ENCODE peak calls at places on chromosome 19, in five cellular contexts. P is ascending aorta, G is brain microvascular endothelial cell, O is neural progenitor cell, M is breast epithelium. E is an unnamed sample.

GRCh38 chr19:46698395-46699321 is 18.3 kb downstream of the PRKD2 start:
- DNase-seq in M (no peak), P (no peak), O (no peak), G (no peak), E (no peak)

GRCh38 chr19:57664269-57665127 is 4.2 kb upstream of the ZSCAN4 start:
- DNase-seq in O (peak), P (peak), G (peak), M (no peak), E (no peak)

GRCh38 chr19:48500830-48501445 is 10.7 kb downstream of the LMTK3 start:
- DNase-seq in P (no peak), G (no peak), O (no peak), M (no peak), E (no peak)

GRCh38 chr19:49327878-49328544 is 3.0 kb upstream of the SLC6A16 start:
- DNase-seq in P (peak), M (no peak), G (peak), O (peak), E (no peak)

GRCh38 chr19:2129486-2129885 is 21.9 kb downstream of the AP3D1 start:
- DNase-seq in P (no peak), O (no peak), M (no peak), G (no peak), E (no peak)

GRCh38 chr19:4183967-4184717 is 1.7 kb downstream of the ANKRD24 start:
- DNase-seq in G (no peak), M (no peak), P (no peak), O (peak), E (no peak)

GRCh38 chr19:29285878-29286277 is 72.9 kb upstream of the UQCRFS1 start:
- DNase-seq in G (no peak), M (no peak), P (no peak), O (peak), E (no peak)

GRCh38 chr19:3506384-3507340 is 551 bp downstream of the FZR1 start:
- DNase-seq in G (peak), M (peak), P (peak), O (peak), E (no peak)

GRCh38 chr19:55119053-55119452 is 1.6 kb upstream of the PPP1R12C start:
- DNase-seq in P (no peak), O (no peak), M (no peak), G (no peak), E (no peak)

GRCh38 chr19:4506449-4507149 is 11.7 kb downstream of the PLIN4 start:
- DNase-seq in P (no peak), O (no peak), M (no peak), G (peak), E (no peak)

GRCh38 chr19:3736106-3736724 is 25.3 kb downstream of the APBA3 start:
- DNase-seq in G (no peak), P (no peak), M (no peak), O (no peak), E (no peak)

GRCh38 chr19:18969953-18970659 is 29.1 kb upstream of the HOMER3 start:
- DNase-seq in G (no peak), O (no peak), P (no peak), M (no peak), E (no peak)

GRCh38 chr19:48511800-48512503 is at the start of gene LMTK3:
- DNase-seq in P (peak), G (no peak), O (peak), M (no peak), E (no peak)

GRCh38 chr19:10104665-10105221 is 1.4 kb upstream of the PPAN start:
- DNase-seq in P (no peak), G (no peak), M (no peak), O (no peak), E (no peak)

GRCh38 chr19:49613374-49613773 is 22.4 kb downstream of the PRR12 start:
- DNase-seq in O (no peak), G (peak), M (no peak), P (no peak), E (no peak)

GRCh38 chr19:50330365-50331078 is 1.3 kb upstream of the KCNC3 start:
- DNase-seq in G (no peak), M (peak), O (peak), P (peak), E (no peak)

GRCh38 chr19:35272122-35272715 is 3.5 kb downstream of the USF2 start:
- DNase-seq in G (no peak), P (no peak), M (no peak), O (no peak), E (no peak)

GRCh38 chr19:16418597-16418962 is 53.2 kb downstream of the EPS15L1 start:
- DNase-seq in M (no peak), G (no peak), P (no peak), O (peak), E (no peak)

GRCh38 chr19:55482128-55482961 is 2.6 kb upstream of the NAT14 start:
- DNase-seq in M (no peak), P (no peak), G (no peak), O (no peak), E (no peak)

GRCh38 chr19:41192574-41193419 is at the start of gene CYP2S1:
- DNase-seq in M (no peak), P (no peak), G (no peak), O (peak), E (no peak)

GRCh38 chr19:49436381-49437017 is 4.8 kb downstream of the SLC17A7 start:
- DNase-seq in G (no peak), P (no peak), O (peak), M (no peak), E (no peak)

GRCh38 chr19:10432736-10433130 is 12.4 kb downstream of the PDE4A start:
- DNase-seq in O (no peak), P (no peak), M (no peak), G (no peak), E (no peak)

GRCh38 chr19:50912727-50913716 is 1.8 kb upstream of the KLK4 start:
- DNase-seq in M (no peak), O (no peak), P (no peak), G (no peak), E (no peak)

GRCh38 chr19:3188627-3189596 is 3.2 kb downstream of the NCLN start:
- DNase-seq in M (no peak), P (no peak), O (no peak), G (no peak), E (no peak)

GRCh38 chr19:33373701-33374405 is at the start of gene CEBPG:
- DNase-seq in P (no peak), G (no peak), M (no peak), O (peak), E (no peak)

GRCh38 chr19:18300930-18301717 is 19.7 kb upstream of the JUND start:
- DNase-seq in G (peak), O (no peak), P (peak), M (no peak), E (no peak)

GRCh38 chr19:51450730-51451307 is 7.4 kb downstream of the SIGLEC8 start:
- DNase-seq in O (no peak), G (no peak), M (no peak), P (peak), E (no peak)

GRCh38 chr19:38740932-38741331 is 3.3 kb downstream of the CAPN12 start:
- DNase-seq in M (no peak), O (no peak), P (no peak), G (no peak), E (no peak)

GRCh38 chr19:24062222-24062621 is 24.8 kb upstream of the ZNF254 start:
- DNase-seq in O (no peak), M (no peak), P (no peak), G (no peak), E (no peak)

DNA sequence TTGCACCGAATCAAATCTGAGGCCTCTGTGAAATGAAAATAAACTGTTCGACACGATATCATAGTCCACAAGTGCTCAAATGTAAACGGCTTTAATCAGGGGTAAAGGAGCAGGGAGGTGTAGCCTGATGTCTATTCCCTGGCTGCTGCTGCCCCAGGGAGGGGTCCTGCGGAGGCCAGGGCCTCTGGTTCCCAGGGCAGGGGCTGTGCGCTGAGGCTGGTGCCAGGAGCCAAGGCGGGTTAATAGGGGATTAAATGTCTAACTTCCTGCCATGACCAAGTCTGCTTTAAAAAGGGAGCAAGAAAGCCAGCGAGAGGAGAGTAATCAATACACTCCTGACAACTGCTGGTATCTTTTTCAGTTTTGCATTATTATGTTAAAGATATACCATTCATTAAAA is 59.4 kb downstream of the ZNF536 start:
- DNase-seq in M (no peak), G (no peak), O (no peak), P (no peak), E (no peak)
- H3K4me3 ChIP-seq in M (no peak), G (no peak), O (no peak), P (no peak), E (no peak)

GRCh38 chr19:13152854-13153626 is 2.8 kb downstream of the IER2 start:
- DNase-seq in P (peak), O (peak), G (peak), M (peak), E (no peak)
- TF ChIP-seq CTCF in P (peak), O (no peak), G (no peak), M (no peak), E (no peak)

GRCh38 chr19:5789201-5789795 is 1.7 kb downstream of the DUS3L start:
- DNase-seq in M (no peak), G (no peak), P (no peak), O (no peak), E (no peak)

GRCh38 chr19:5793188-5793587 is 2.2 kb upstream of the DUS3L start:
- DNase-seq in P (no peak), M (no peak), O (no peak), G (no peak), E (no peak)

GRCh38 chr19:5789886-5790572 is 934 bp downstream of the DUS3L start:
- DNase-seq in G (no peak), P (no peak), O (no peak), M (peak), E (no peak)

GRCh38 chr19:5790573-5791520 is at the start of gene DUS3L:
- DNase-seq in M (peak), O (peak), G (peak), P (peak), E (peak)

GRCh38 chr19:5792224-5792623 is 1.3 kb upstream of the DUS3L start:
- DNase-seq in O (no peak), G (no peak), M (no peak), P (no peak), E (no peak)
- H3K4me3 ChIP-seq in O (no peak), G (no peak), M (no peak), P (no peak), E (no peak)

GRCh38 chr19:44904426-44904994 is 1.1 kb upstream of the APOE start:
- DNase-seq in M (no peak), G (no peak), O (peak), P (no peak), E (no peak)
- TF ChIP-seq CTCF in M (no peak), G (peak), O (peak), P (no peak), E (peak)

GRCh38 chr19:1035998-1036621 is 3.8 kb upstream of the ABCA7 start:
- DNase-seq in O (peak), G (no peak), P (no peak), M (no peak), E (no peak)
- H3K4me3 ChIP-seq in O (no peak), G (no peak), P (no peak), M (no peak), E (no peak)

E was measured in AG09309.